ENCODE peak calls at places on chromosome 10, in six cellular contexts. L is HepG2, J is HCT116, E is K562, V is GM12878, B is H1. O is an unnamed sample. For H3K4me1, the result is how much of the 10 kb centered on the place peaks cover.

GRCh38 chr10:31359979-31360378 is 41.0 kb downstream of the ZEB1 start:
- DNase-seq in L (peak), J (no peak), E (no peak), V (no peak), B (no peak), O (no peak)

GRCh38 chr10:98917828-98918227 is 317.8 kb downstream of the HPSE2 start:
- DNase-seq in L (no peak), J (no peak), E (no peak), V (no peak), B (no peak), O (no peak)

GRCh38 chr10:90912854-90913479 is 7.9 kb downstream of the ANKRD1 start:
- DNase-seq in L (no peak), J (no peak), E (no peak), V (no peak), B (no peak), O (no peak)

GRCh38 chr10:86360657-86361056 is 5.9 kb downstream of the GRID1 start:
- DNase-seq in L (no peak), J (no peak), E (no peak), V (no peak), B (no peak), O (no peak)

GRCh38 chr10:117541405-117541908 is 1.1 kb upstream of the EMX2 start:
- DNase-seq in L (no peak), J (no peak), E (peak), V (no peak), B (no peak), O (no peak)

GRCh38 chr10:77139746-77140145 is 497.9 kb downstream of the KCNMA1 start:
- DNase-seq in L (no peak), J (no peak), E (no peak), V (no peak), B (no peak), O (no peak)

GRCh38 chr10:98303569-98303968 is 35.6 kb upstream of the LOXL4 start:
- DNase-seq in L (no peak), J (no peak), E (no peak), V (no peak), B (no peak), O (no peak)

GRCh38 chr10:58275908-58276307 is 6.9 kb downstream of the CISD1 start:
- DNase-seq in L (no peak), J (no peak), E (no peak), V (no peak), B (no peak), O (no peak)

GRCh38 chr10:111384556-111384955 is 307.7 kb downstream of the ADRA2A start:
- DNase-seq in L (no peak), J (no peak), E (no peak), V (no peak), B (no peak), O (no peak)

GRCh38 chr10:28580825-28581224 is 47.9 kb downstream of the WAC start:
- DNase-seq in L (no peak), J (no peak), E (no peak), V (no peak), B (no peak), O (no peak)

GRCh38 chr10:35387768-35388167 is 51.5 kb downstream of the CCNY start:
- DNase-seq in L (no peak), J (no peak), E (no peak), V (peak), B (no peak), O (no peak)

GRCh38 chr10:62108768-62109430 is 159.7 kb downstream of the RTKN2 start:
- DNase-seq in L (no peak), J (no peak), E (no peak), V (no peak), B (no peak), O (no peak)

GRCh38 chr10:34538291-34538829 is 276.7 kb downstream of the PARD3 start:
- DNase-seq in L (no peak), J (no peak), E (no peak), V (peak), B (no peak), O (no peak)

GRCh38 chr10:30865141-30865926 is 166.3 kb downstream of the ZNF438 start:
- DNase-seq in L (no peak), J (no peak), E (no peak), V (no peak), B (no peak), O (no peak)

GRCh38 chr10:111348049-111348448 is 271.2 kb downstream of the ADRA2A start:
- DNase-seq in L (no peak), J (no peak), E (no peak), V (no peak), B (no peak), O (no peak)

GRCh38 chr10:22912763-22913389 is 15.0 kb upstream of the ARMC3 start:
- DNase-seq in L (no peak), J (no peak), E (no peak), V (no peak), B (no peak), O (no peak)

GRCh38 chr10:131172433-131172832 is 139.1 kb downstream of the TCERG1L start:
- DNase-seq in L (no peak), J (no peak), E (no peak), V (no peak), B (no peak), O (no peak)

GRCh38 chr10:122485670-122486069 is 24.3 kb downstream of the HTRA1 start:
- DNase-seq in L (no peak), J (no peak), E (no peak), V (no peak), B (no peak), O (no peak)

GRCh38 chr10:7606977-7607404 is 59.8 kb downstream of the ITIH5 start:
- DNase-seq in L (no peak), J (no peak), E (no peak), V (no peak), B (no peak), O (no peak)

GRCh38 chr10:96400465-96400864 is 41.7 kb upstream of the OPALIN start:
- DNase-seq in L (no peak), J (no peak), E (no peak), V (no peak), B (no peak), O (no peak)

GRCh38 chr10:30832727-30833624 is 198.7 kb downstream of the ZNF438 start:
- DNase-seq in L (no peak), J (no peak), E (no peak), V (no peak), B (no peak), O (no peak)

GRCh38 chr10:52215745-52216361 is 98.2 kb upstream of the DKK1 start:
- DNase-seq in L (peak), J (peak), E (peak), V (peak), B (no peak), O (peak)

GRCh38 chr10:74008212-74008731 is 10.4 kb downstream of the VCL start:
- DNase-seq in L (no peak), J (no peak), E (no peak), V (no peak), B (no peak), O (no peak)

GRCh38 chr10:97849101-97849490 is 547 bp upstream of the GOLGA7B start:
- DNase-seq in L (no peak), J (no peak), E (no peak), V (no peak), B (no peak), O (no peak)

GRCh38 chr10:101066146-101066889 is 4.5 kb downstream of the KAZALD1 start:
- DNase-seq in L (peak), J (peak), E (peak), V (no peak), B (peak), O (no peak)

GRCh38 chr10:16436367-16436757 is 448 bp upstream of the PTER start:
- DNase-seq in L (no peak), J (no peak), E (no peak), V (no peak), B (no peak), O (no peak)

GRCh38 chr10:58064714-58065528 is 202.8 kb downstream of the IPMK start:
- DNase-seq in L (peak), J (peak), E (peak), V (no peak), B (peak), O (peak)

DNA sequence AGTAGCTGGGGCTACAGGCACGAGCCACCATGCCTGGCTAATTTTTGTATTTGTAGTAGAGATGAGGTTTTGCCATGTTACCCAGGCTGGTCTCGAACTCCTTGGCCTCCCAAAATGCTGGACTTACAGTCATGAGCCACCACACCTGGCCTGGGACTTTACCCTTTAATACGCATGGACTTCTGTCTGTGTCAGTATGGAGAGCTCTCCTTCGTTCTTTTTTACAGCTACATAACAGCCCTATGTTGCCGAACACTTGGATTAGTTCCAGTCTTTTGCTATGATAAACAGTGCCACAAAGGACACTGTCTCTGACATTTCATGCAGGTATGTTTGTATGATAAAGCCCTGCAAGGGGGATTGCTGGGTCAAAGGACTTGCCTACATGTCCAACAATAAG is 10.9 kb upstream of the OAT start:
- DNase-seq in L (peak), J (no peak), E (no peak), V (no peak), B (no peak), O (no peak)
- TF ChIP-seq ZNF274 in L (no peak), J (no peak), E (no peak), V (no peak), B (no peak), O (no peak)

DNA sequence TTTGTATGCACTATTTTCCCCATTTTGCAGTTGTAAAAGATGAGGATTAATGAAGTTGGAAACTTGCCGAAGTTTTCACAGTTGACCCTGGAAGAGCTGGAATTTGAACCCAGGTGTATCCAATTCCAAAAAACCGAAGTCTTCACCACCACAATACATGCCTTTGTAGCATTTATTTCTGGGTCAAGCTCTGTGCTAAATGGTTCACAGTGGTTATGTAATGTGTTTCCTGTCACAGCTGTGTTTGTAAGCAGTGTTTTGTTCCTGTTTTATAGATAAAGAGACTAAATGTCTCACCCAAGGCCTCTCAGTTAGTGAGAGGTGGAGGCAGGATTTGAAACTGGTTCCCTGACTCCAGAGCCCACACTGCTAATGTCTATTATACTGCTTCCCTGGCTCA is 17.6 kb downstream of the SFTPA2 start:
- DNase-seq in L (no peak), J (no peak), E (no peak), V (no peak), B (no peak), O (no peak)
- H3K4me1 ChIP-seq in L (under half), J (under half), E (under half), V (under half), B (under half), O (under half)

GRCh38 chr10:125494631-125495239 is 188.2 kb downstream of the TEX36 start:
- DNase-seq in L (no peak), J (no peak), E (no peak), V (no peak), B (no peak), O (no peak)

DNA sequence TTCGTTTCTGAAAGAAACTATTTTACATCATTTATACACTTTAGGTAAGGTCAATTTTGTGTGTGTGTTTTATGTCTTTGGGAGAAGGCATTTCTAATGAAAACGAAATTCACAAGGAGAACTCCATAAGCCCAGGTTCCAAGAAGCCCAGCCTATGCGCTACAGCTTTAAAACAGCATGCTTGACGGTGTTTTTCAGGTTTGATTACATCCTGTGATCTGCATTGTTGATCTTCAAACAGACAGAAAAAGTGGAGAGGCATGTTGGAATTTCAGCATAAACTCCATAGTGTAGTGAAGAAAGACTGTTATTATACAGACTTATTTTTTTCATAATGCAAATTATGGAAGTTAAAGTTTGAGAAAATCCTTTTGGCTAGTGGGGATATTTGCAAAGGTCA is 187.6 kb downstream of the TEX36 start:
- DNase-seq in L (no peak), J (no peak), E (no peak), V (no peak), B (no peak), O (no peak)
- H3K9ac ChIP-seq in L (no peak), J (no peak), E (no peak), V (no peak), B (no peak), O (no peak)

DNA sequence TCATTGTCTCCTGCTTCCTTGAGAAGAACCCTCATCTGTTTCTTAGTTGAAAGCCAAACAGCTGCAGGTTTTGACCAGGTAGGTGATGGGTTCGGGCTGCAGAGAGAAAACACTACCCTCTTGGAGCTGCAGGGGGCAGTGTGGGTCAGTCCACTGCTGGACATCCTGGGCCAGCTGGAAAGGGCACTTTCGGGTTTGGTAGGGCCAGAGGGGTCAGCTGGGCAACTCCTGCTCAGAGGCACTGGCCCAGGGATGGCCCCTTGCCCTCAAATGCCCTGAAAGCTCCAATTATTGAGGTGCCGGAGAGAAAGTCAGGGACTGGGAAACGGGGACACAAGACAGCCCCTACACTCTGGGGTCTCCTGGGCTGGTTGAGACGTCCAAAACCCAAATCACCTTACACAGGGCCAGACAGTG is 90.7 kb downstream of the MKI67 start:
- DNase-seq in L (no peak), J (peak), E (peak), V (no peak), B (peak), O (peak)
- TF ChIP-seq ZNF274 in L (no peak), J (no peak), E (no peak), V (no peak), B (no peak), O (no peak)

GRCh38 chr10:69334258-69335062 is 56.2 kb downstream of the HK1 start:
- DNase-seq in L (no peak), J (no peak), E (peak), V (no peak), B (no peak), O (no peak)
- H3K4me1 ChIP-seq in L (under half), J (under half), E (half or more), V (under half), B (half or more), O (under half)

GRCh38 chr10:3173173-3173878 is 744 bp upstream of the PITRM1 start:
- DNase-seq in L (no peak), J (peak), E (peak), V (no peak), B (peak), O (peak)
- H3K9ac ChIP-seq in L (no peak), J (no peak), E (peak), V (no peak), B (peak), O (no peak)

GRCh38 chr10:13593560-13593959 is 6.8 kb downstream of the PRPF18 start:
- DNase-seq in L (no peak), J (no peak), E (no peak), V (no peak), B (no peak), O (no peak)

GRCh38 chr10:13592306-13592705 is 5.5 kb downstream of the PRPF18 start:
- DNase-seq in L (no peak), J (no peak), E (no peak), V (no peak), B (no peak), O (no peak)

GRCh38 chr10:13590886-13591285 is 4.1 kb downstream of the PRPF18 start:
- DNase-seq in L (no peak), J (no peak), E (no peak), V (no peak), B (no peak), O (no peak)

GRCh38 chr10:13597909-13598308 is 11.1 kb downstream of the PRPF18 start:
- DNase-seq in L (no peak), J (no peak), E (no peak), V (no peak), B (no peak), O (no peak)

DNA sequence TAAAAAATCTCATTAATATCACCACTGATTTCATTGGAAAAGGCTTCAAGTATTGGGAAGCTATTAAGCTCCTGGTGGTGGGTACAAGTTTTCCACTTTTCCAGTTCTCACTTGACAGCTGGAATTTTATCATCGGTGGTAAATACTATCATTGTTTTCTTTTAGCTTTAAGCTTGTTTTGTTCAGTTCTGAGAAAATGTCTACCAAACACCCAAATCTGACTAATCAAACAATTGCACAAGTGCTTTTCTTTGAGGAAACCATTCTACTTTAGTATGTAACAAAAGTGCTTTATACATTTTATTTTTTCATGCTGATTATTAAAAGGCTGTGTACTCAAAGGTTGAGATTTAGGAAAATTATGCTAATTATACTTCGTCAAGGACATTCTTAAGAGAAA is 7.9 kb downstream of the PRPF18 start:
- DNase-seq in L (no peak), J (no peak), E (no peak), V (no peak), B (no peak), O (no peak)
- TF ChIP-seq ZNF274 in L (no peak), J (no peak), E (no peak), V (no peak), B (no peak), O (no peak)

GRCh38 chr10:102770792-102771191 is 27.0 kb downstream of the WBP1L start:
- DNase-seq in L (peak), J (no peak), E (no peak), V (no peak), B (no peak), O (no peak)

GRCh38 chr10:102773320-102773719 is 29.6 kb downstream of the WBP1L start:
- DNase-seq in L (no peak), J (no peak), E (no peak), V (no peak), B (no peak), O (no peak)

GRCh38 chr10:102767428-102768160 is 23.8 kb downstream of the WBP1L start:
- DNase-seq in L (no peak), J (no peak), E (no peak), V (no peak), B (no peak), O (no peak)

GRCh38 chr10:102769375-102770107 is 25.8 kb downstream of the WBP1L start:
- DNase-seq in L (peak), J (no peak), E (no peak), V (no peak), B (no peak), O (no peak)

GRCh38 chr10:102770108-102770482 is 26.3 kb downstream of the WBP1L start:
- DNase-seq in L (no peak), J (no peak), E (no peak), V (no peak), B (no peak), O (no peak)
- H3K4me1 ChIP-seq in L (half or more), J (under half), E (under half), V (under half), B (under half), O (under half)

GRCh38 chr10:6494452-6494839 is 85.6 kb downstream of the PRKCQ start:
- DNase-seq in L (no peak), J (no peak), E (no peak), V (no peak), B (no peak), O (no peak)
- H3K9ac ChIP-seq in L (no peak), J (no peak), E (no peak), V (no peak), B (no peak), O (no peak)

DNA sequence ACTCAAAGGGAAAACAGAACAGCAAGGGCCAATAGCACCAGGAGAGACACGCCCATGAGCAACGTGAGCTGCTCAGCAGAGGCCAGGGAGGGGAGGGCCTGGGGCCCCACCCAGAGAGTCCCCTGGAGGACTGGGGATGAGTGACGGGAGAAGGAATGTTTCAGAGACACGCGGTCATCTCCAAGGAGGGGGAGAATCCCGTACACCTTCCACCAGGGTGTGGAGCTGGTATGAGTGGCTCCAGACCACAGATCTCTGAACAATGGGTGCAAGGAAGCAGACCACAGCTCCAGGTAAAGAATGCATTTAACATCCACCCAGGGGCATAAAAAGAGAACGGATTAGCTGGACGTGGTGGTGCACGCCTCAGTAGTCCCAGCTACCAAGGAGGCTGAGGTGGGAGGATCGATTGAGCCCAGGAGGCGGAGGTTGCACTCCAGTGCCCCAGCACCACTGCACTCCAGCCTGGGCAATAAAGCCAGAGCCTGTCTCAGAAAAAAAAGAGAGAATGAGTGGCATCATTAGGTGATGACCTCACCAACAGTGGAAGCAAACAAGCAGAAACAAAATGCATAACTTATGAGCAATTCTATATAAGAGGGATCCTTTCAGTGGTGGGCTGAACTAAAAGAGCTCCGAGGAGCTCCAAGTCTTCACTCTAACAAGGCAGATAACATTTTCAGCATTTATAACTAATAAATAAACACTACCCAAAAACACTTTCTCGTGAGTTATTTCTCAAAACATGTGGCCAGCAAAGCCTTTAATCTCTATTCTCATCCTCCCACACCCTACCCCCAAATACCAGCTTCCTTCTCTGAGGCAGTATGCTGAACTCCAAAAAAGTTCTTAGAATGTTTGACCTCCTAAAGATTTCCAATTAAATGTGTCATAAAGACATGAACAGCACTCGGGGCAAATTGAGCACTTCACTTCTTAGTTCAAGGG is 12.5 kb downstream of the PSAP start:
- DNase-seq in L (no peak), J (no peak), E (peak), V (no peak), B (no peak), O (no peak)
- TF ChIP-seq ZNF274 in L (no peak), J (no peak), E (no peak), V (no peak), B (no peak), O (no peak)

O was measured in NT2/D1.